ENCODE peak calls at places on chromosomes 13 and 19, in four cellular contexts. M is breast epithelium, F is A549, X is heart left ventricle. H is an unnamed sample. For H3K9me3, the result is how much of the 10 kb centered on the place peaks cover.

GRCh38 chr19:6015841-6016545 is 38.1 kb upstream of the RANBP3 start:
- DNase-seq in M (no peak), F (no peak), X (no peak), H (no peak)

GRCh38 chr13:69474286-69474685 is 633.3 kb upstream of the ATXN8OS start:
- DNase-seq in M (no peak), F (no peak), X (no peak), H (no peak)

GRCh38 chr19:44585371-44586141 is 27.8 kb upstream of the IGSF23 start:
- DNase-seq in F (peak), M (no peak), X (no peak), H (peak)

GRCh38 chr13:111210488-111210887 is 95.4 kb downstream of the ARHGEF7 start:
- DNase-seq in X (peak), M (no peak), F (no peak), H (no peak)

GRCh38 chr13:39038569-39038898 is 278 bp downstream of the NHLRC3 start:
- DNase-seq in X (no peak), F (peak), M (no peak), H (peak)

GRCh38 chr13:50699874-50700663 is 143.4 kb downstream of the DLEU7 start:
- DNase-seq in M (no peak), F (no peak), X (no peak), H (no peak)

GRCh38 chr19:14475251-14476073 is at the start of gene PTGER1:
- DNase-seq in F (peak), M (no peak), X (no peak), H (no peak)

GRCh38 chr19:13935765-13936486 is 2.3 kb downstream of the PODNL1 start:
- DNase-seq in X (no peak), F (no peak), M (no peak), H (no peak)

GRCh38 chr19:39788244-39788643 is 9.6 kb downstream of the LEUTX start:
- DNase-seq in F (no peak), M (no peak), X (no peak), H (no peak)

GRCh38 chr19:45499196-45500180 is 1.2 kb downstream of the PPM1N start:
- DNase-seq in F (peak), M (no peak), X (no peak), H (no peak)

GRCh38 chr13:74206061-74206561 is 71.9 kb upstream of the KLF12 start:
- DNase-seq in X (no peak), F (no peak), M (peak), H (no peak)

GRCh38 chr19:39402417-39403297 is 4.0 kb upstream of the ZFP36 start:
- DNase-seq in F (peak), X (peak), M (peak), H (peak)

DNA sequence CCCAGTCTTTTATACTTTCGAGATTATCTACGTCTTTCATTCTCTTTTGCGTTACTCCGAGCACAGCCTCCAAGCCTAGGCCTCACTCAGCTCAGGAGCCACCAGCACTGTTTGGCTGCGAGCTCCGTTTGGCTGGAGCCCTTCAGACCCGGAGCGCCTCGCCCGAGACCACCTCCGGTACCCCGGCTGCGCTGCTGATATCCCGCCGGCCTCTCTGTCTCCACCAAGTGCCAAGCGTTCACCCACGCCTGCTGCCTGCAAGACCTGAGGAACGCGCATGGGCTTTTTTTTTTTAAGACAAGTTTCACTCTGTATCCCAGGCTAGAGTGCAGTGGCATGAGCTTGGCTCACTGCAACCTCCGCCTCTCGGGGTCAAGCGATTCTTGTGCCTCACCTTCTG is 14.1 kb upstream of the ZNF177 start:
- DNase-seq in X (no peak), F (no peak), M (no peak), H (no peak)
- H3K9me3 ChIP-seq in X (half or more), F (half or more), M (half or more), H (under half)

GRCh38 chr19:56117889-56118288 is 3.2 kb downstream of the ZNF787 start:
- DNase-seq in F (no peak), M (no peak), X (no peak), H (no peak)

GRCh38 chr19:56120002-56120370 is 1.1 kb downstream of the ZNF787 start:
- DNase-seq in X (no peak), M (no peak), F (no peak), H (no peak)

GRCh38 chr19:56118666-56119584 is 2.2 kb downstream of the ZNF787 start:
- DNase-seq in M (no peak), X (no peak), F (no peak), H (peak)

GRCh38 chr19:56120371-56121179 is 520 bp downstream of the ZNF787 start:
- DNase-seq in F (peak), M (peak), X (peak), H (peak)

DNA sequence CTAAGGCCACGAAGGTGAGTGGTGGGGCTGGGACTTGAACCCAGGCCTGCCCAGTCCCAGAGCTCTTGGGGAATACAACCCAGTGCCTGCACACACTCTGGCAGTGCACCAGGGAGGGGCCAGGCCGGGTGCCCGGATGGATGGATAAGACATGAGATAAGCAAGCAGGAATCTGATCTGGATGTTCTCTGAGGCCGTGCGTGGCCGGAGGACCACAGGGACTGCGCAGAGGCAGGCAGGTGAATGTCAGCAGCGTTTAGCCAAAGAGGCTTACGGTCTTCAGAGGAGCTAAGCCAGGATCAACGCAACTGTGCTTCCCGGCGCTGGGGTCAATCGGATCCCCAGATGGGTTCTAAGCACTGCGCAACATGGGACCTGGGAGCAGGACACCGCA is 1.5 kb downstream of the ZNF787 start:
- DNase-seq in M (no peak), F (peak), X (no peak), H (peak)
- H3K27ac ChIP-seq in M (peak), F (peak), X (peak), H (peak)

GRCh38 chr19:58543826-58544590 is at the start of gene TRIM28:
- DNase-seq in M (peak), X (peak), F (peak), H (peak)

GRCh38 chr19:58536852-58537798 is 6.7 kb upstream of the TRIM28 start:
- DNase-seq in X (no peak), F (no peak), M (no peak), H (no peak)

GRCh38 chr19:58535857-58536256 is 8.0 kb upstream of the TRIM28 start:
- DNase-seq in M (no peak), X (no peak), F (no peak), H (no peak)

GRCh38 chr19:58538257-58539168 is 5.4 kb upstream of the TRIM28 start:
- DNase-seq in F (no peak), X (no peak), M (no peak), H (no peak)
- TF ChIP-seq POLR2A in F (no peak), X (no peak), M (no peak), H (no peak)

GRCh38 chr19:8910775-8911414 is 78.7 kb downstream of the MBD3L1 start:
- DNase-seq in X (no peak), F (no peak), M (no peak), H (no peak)
- H3K9me3 ChIP-seq in X (under half), F (under half), M (under half), H (under half)

GRCh38 chr19:51027126-51027806 is 850 bp upstream of the KLK11 start:
- DNase-seq in X (no peak), F (no peak), M (no peak), H (no peak)
- H3K27ac ChIP-seq in X (no peak), F (no peak), M (peak), H (no peak)

DNA sequence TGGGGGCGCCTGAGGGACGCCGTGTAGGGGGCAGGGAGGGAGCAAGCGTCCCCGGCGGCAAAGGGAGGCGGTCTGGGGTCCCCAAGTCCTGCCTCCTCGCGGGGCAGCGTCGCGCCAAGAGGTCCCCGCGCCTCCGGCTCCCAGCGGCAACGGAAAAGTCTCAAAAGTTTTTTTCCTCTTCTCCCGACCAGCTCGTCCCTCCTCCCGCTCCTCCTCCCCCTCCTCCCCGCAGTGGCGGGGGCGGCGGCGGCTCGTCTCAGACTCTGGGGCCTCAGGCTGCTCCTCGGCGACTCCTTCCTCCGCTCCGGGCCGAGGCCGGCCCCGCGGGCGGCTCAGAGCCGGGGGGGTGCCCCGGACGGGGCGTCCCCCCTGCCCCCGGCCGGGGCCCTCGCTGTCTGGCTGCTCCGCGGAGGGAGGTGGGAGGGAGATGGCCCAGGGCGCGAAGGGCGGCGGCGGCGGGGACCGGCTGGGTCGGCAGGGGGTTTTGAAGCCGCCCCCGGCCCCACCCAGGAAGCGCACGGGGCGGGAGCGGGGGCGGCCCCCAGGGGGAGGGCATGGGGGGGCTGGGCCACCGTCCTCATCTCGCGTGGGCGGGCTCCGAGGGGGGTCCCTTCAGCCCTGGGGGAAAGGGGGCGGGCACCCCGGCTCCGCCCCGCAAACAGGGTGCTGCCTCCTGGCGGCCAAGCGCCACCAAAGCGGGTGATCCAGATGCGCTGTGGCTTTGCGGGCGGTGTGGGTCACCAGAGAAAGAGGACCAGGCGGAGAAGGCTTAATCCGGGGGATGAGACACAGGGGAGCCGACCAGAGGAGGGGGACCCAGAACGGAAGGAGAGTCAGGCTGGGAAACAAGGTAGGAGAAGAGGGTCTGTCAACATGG is at the start of gene TGFB1:
- DNase-seq in X (peak), M (peak), F (peak), H (peak)
- TF ChIP-seq POLR2A in X (peak), M (no peak), F (peak), H (peak)

H was measured in adrenal gland.